ENCODE peak calls at places on chromosomes 11 and 22, in six cellular contexts. S is heart right ventricle; A is CD4-positive, alpha-beta memory T cell; U is A549; M is MM.1S; Y is right cardiac atrium. N is an unnamed sample. For H3K9me3 and H3K4me1, the result is how much of the 10 kb centered on the place peaks cover.

GRCh38 chr11:112965601-112966125 is 4.4 kb downstream of the NCAM1 start:
- DNase-seq in A (no peak), M (no peak), Y (no peak), S (no peak), U (no peak), N (no peak)

GRCh38 chr11:6572215-6572614 is 31.2 kb downstream of the RRP8 start:
- DNase-seq in M (no peak), A (no peak), U (no peak), Y (no peak), S (no peak), N (no peak)

GRCh38 chr11:103035656-103036434 is 56.1 kb downstream of the DCUN1D5 start:
- DNase-seq in U (peak), Y (no peak), M (peak), A (peak), S (peak), N (no peak)

GRCh38 chr22:49020314-49020713 is 807.4 kb downstream of the BRD1 start:
- DNase-seq in U (no peak), A (no peak), Y (no peak), M (no peak), S (no peak), N (no peak)

GRCh38 chr11:117300301-117300700 is 9.2 kb downstream of the BACE1-AS start:
- DNase-seq in U (no peak), S (peak), A (no peak), M (no peak), Y (peak), N (peak)

GRCh38 chr11:120522021-120522420 is 10.5 kb downstream of the GRIK4 start:
- DNase-seq in U (no peak), A (no peak), M (no peak), Y (no peak), S (no peak), N (no peak)

GRCh38 chr11:36362902-36363301 is 66.8 kb downstream of the PRR5L start:
- DNase-seq in M (no peak), S (no peak), A (no peak), U (no peak), Y (no peak), N (no peak)

GRCh38 chr11:28696591-28696990 is 588.4 kb downstream of the METTL15 start:
- DNase-seq in M (no peak), S (no peak), U (no peak), Y (no peak), A (no peak), N (no peak)

GRCh38 chr22:50169774-50170341 is 673 bp upstream of the PANX2 start:
- DNase-seq in A (no peak), M (peak), S (no peak), Y (peak), U (no peak), N (no peak)

GRCh38 chr11:17765381-17766359 is 31.1 kb downstream of the KCNC1 start:
- DNase-seq in S (no peak), M (no peak), A (no peak), Y (no peak), U (no peak), N (no peak)

GRCh38 chr11:70687716-70688115 is 289.4 kb downstream of the CTTN start:
- DNase-seq in Y (no peak), A (no peak), U (no peak), S (no peak), M (no peak), N (no peak)
- H3K9me3 ChIP-seq in Y (under half), A (under half), U (under half), S (under half), M (under half), N (under half)

GRCh38 chr11:16605971-16606783 is 132.3 kb upstream of the C11orf58 start:
- DNase-seq in Y (peak), U (peak), A (peak), S (peak), M (peak), N (peak)

GRCh38 chr11:16605440-16605970 is 132.9 kb upstream of the C11orf58 start:
- DNase-seq in A (no peak), U (no peak), M (peak), Y (peak), S (peak), N (no peak)

GRCh38 chr11:16604784-16605439 is 133.5 kb upstream of the C11orf58 start:
- DNase-seq in Y (peak), S (peak), A (peak), U (peak), M (peak), N (no peak)

GRCh38 chr11:16603890-16604783 is 134.3 kb upstream of the C11orf58 start:
- DNase-seq in S (peak), M (peak), Y (peak), A (no peak), U (no peak), N (peak)

DNA sequence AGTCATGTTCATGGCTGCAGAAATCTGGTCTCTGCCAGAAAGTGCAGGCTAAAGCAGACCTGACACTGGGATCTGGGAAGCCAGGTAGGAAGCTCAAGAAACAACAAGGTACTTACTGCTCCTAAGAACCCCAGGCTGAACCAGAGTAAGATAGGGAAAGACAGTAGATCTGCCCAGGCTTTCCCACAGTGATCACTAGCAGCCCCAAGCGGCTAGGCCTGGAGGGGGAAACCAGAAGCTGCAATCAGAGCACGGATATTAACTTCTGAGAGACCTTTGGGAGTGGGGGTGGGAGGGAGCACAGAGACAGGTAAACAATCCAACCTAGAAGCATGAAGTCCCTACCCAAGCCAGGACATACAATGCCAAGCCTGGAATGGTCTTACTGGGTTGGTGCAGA is 135.2 kb upstream of the C11orf58 start:
- DNase-seq in M (no peak), U (no peak), Y (peak), A (no peak), S (peak), N (no peak)
- H3K4me3 ChIP-seq in M (no peak), U (no peak), Y (peak), A (no peak), S (peak), N (peak)

GRCh38 chr11:83105167-83105566 is 33.5 kb upstream of the RAB30 start:
- DNase-seq in A (no peak), U (no peak), M (no peak), Y (no peak), S (no peak), N (no peak)

GRCh38 chr11:83097671-83098070 is 26.0 kb upstream of the RAB30 start:
- DNase-seq in M (no peak), A (no peak), Y (no peak), U (no peak), S (no peak), N (no peak)

DNA sequence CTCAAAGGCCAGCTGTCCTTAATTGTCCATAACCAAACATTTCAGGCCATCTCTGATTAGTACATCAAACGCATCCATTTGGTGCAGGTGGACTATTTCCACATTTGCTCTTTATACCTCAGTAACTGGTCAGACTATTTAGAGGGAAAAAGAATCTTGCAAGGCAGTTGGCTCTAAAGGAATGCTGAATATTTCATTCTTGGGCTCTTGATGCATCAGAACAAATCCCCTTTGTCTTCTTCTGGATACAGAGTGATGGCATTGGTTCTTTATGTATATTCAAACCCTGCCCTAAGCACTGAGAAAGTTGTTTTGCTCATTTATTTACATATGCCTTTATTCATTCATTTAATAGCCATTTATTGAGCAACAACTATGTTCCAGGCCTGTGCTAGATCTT is 31.1 kb upstream of the RAB30 start:
- DNase-seq in Y (no peak), U (no peak), A (no peak), S (no peak), M (no peak), N (no peak)
- H3K4me1 ChIP-seq in Y (under half), U (under half), A (under half), S (under half), M (under half), N (under half)

GRCh38 chr11:50247309-50247874 is 214.7 kb downstream of the OR4C45 start:
- DNase-seq in M (no peak), Y (peak), U (no peak), S (no peak), A (no peak), N (no peak)
- H3K9me3 ChIP-seq in M (under half), Y (under half), U (under half), S (under half), A (under half), N (under half)

GRCh38 chr11:44564198-44564597 is 1.3 kb upstream of the CD82 start:
- DNase-seq in Y (peak), S (peak), M (peak), U (no peak), A (no peak), N (no peak)
- H3K4me3 ChIP-seq in Y (no peak), S (peak), M (no peak), U (no peak), A (no peak), N (peak)

GRCh38 chr11:27437824-27438594 is 34.6 kb downstream of the LGR4 start:
- DNase-seq in A (no peak), Y (no peak), M (no peak), S (no peak), U (no peak), N (no peak)

GRCh38 chr11:27438595-27438981 is 34.0 kb downstream of the LGR4 start:
- DNase-seq in U (no peak), M (no peak), S (no peak), A (no peak), Y (no peak), N (no peak)

GRCh38 chr11:27444801-27445215 is 27.8 kb downstream of the LGR4 start:
- DNase-seq in S (no peak), U (no peak), M (no peak), Y (no peak), A (no peak), N (no peak)

GRCh38 chr11:27443746-27444465 is 28.7 kb downstream of the LGR4 start:
- DNase-seq in S (no peak), U (no peak), A (no peak), M (no peak), Y (no peak), N (no peak)

DNA sequence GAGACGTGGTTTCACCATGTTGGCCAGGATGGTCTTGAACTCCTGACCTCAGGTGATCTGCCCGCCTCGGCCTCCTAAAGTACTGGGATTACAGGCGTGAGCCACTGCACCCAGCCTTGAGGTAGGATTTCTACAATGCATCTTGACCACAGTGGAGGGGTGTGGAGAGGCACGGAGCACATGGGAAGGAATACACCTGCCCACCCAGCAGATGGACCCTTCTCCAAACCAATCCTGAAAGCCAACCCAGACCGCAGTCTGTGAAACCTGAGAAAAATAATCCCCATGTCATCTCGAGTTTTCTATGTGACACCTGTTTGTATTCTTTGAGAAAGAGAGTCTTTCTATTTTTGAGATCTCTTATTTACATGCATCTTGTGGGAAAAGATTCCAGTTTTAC is 32.5 kb downstream of the LGR4 start:
- DNase-seq in M (no peak), S (no peak), U (no peak), A (no peak), Y (no peak), N (no peak)
- H3K4me1 ChIP-seq in M (under half), S (under half), U (half or more), A (under half), Y (under half), N (under half)

GRCh38 chr11:2346014-2346413 is 31.1 kb upstream of the CD81 start:
- DNase-seq in M (no peak), Y (no peak), U (no peak), S (no peak), A (no peak), N (no peak)

GRCh38 chr11:2346586-2347335 is 30.3 kb upstream of the CD81 start:
- DNase-seq in M (no peak), U (no peak), A (no peak), S (no peak), Y (no peak), N (no peak)

GRCh38 chr11:2351701-2352100 is 25.4 kb upstream of the CD81 start:
- DNase-seq in A (no peak), S (no peak), Y (no peak), U (no peak), M (no peak), N (no peak)

GRCh38 chr11:2347449-2347848 is 29.7 kb upstream of the CD81 start:
- DNase-seq in U (no peak), A (no peak), Y (no peak), M (no peak), S (no peak), N (no peak)

DNA sequence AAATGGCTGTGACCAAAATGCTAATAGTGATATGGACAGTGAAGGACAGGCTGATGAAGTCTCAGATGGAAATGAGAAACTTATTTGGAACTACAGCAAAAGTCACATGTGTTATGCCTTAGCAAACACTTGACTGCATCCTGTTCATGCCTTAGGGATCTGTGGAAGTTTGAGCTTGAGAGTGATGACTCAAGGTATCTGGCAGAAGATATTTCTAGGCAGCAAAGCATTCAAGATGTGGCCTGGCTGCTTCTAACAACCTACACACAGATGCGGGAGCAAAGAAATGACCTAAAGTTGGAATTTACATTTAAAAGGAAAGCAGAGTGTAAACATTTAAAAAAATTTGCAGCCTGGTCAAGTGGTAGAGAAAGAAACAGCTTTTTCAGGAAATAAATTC is 28.1 kb upstream of the CD81 start:
- DNase-seq in S (no peak), Y (no peak), A (no peak), M (no peak), U (no peak), N (no peak)
- H3K9me3 ChIP-seq in S (under half), Y (under half), A (under half), M (under half), U (under half), N (under half)